ENCODE peak calls at places on chromosome 19, in seven cellular contexts. H is Panc1, T is fibroblast of lung, R is dorsolateral prefrontal cortex, I is esophagus muscularis mucosa, J is pancreas, S is mucosa of descending colon. E is an unnamed sample.

GRCh38 chr19:12913871-12914690 is 5.0 kb downstream of the SYCE2 start:
- DNase-seq in J (no peak), H (no peak), S (no peak), T (peak; percentile 43), I (no peak), R (no peak), E (no peak)

GRCh38 chr19:40543029-40543597 is 33.6 kb upstream of the SHKBP1 start:
- DNase-seq in R (no peak), S (no peak), I (no peak), T (no peak), H (no peak), J (no peak), E (no peak)

GRCh38 chr19:18385675-18386542 is at the start of gene GDF15:
- DNase-seq in H (no peak), R (no peak), I (peak; percentile 94), J (peak; percentile 96), S (peak; percentile 94), T (peak; percentile 87), E (peak; percentile 78)

GRCh38 chr19:40932008-40932959 is 50.3 kb upstream of the CYP2A7 start:
- DNase-seq in J (no peak), R (no peak), S (no peak), H (no peak), T (no peak), I (no peak), E (no peak)

GRCh38 chr19:33465371-33465770 is 56.2 kb downstream of the PEPD start:
- DNase-seq in S (no peak), J (no peak), I (no peak), T (no peak), H (no peak), R (no peak), E (no peak)

GRCh38 chr19:10270616-10271394 is at the start of gene ICAM1:
- DNase-seq in J (peak; percentile 56), I (peak; percentile 98), S (peak; percentile 93), H (no peak), R (no peak), T (peak; percentile 62), E (no peak)

GRCh38 chr19:18091217-18091608 is 4.5 kb upstream of the IL12RB1 start:
- DNase-seq in S (peak; percentile 90), H (no peak), J (no peak), R (no peak), T (no peak), I (no peak), E (no peak)

GRCh38 chr19:34676697-34677385 is at the start of gene SCGB2B2:
- DNase-seq in H (no peak), J (no peak), R (peak; percentile 89), T (no peak), S (peak; percentile 64), I (no peak), E (peak; percentile 24)

GRCh38 chr19:35140207-35140897 is 1.7 kb downstream of the FXYD1 start:
- DNase-seq in S (peak; percentile 56), R (no peak), H (no peak), I (no peak), J (peak; percentile 64), T (no peak), E (no peak)

GRCh38 chr19:1756705-1757445 is 3.6 kb downstream of the ONECUT3 start:
- DNase-seq in T (no peak), S (no peak), I (no peak), H (no peak), R (no peak), J (no peak), E (no peak)

GRCh38 chr19:29576043-29576442 is 30.0 kb upstream of the POP4 start:
- DNase-seq in I (no peak), T (peak; percentile 22), H (no peak), R (peak; percentile 78), S (no peak), J (no peak), E (no peak)

GRCh38 chr19:56837492-56837891 is 3.0 kb downstream of the PEG3 start:
- DNase-seq in J (peak; percentile 87), R (peak; percentile 85), S (peak; percentile 63), I (no peak), H (no peak), T (no peak), E (no peak)

GRCh38 chr19:1811472-1811894 is 593 bp downstream of the ATP8B3 start:
- DNase-seq in R (no peak), S (peak; percentile 85), T (peak; percentile 61), H (no peak), I (no peak), J (peak; percentile 92), E (no peak)

GRCh38 chr19:2014081-2014693 is 1.3 kb downstream of the BTBD2 start:
- DNase-seq in H (no peak), S (no peak), J (peak; percentile 60), T (no peak), I (no peak), R (no peak), E (no peak)

GRCh38 chr19:13430790-13431582 is 75.3 kb downstream of the CACNA1A start:
- DNase-seq in T (peak; percentile 36), R (peak; percentile 54), I (no peak), J (peak; percentile 36), H (peak; percentile 36), S (no peak), E (no peak)

GRCh38 chr19:2770055-2771013 is 12.7 kb downstream of the SGTA start:
- DNase-seq in H (no peak), J (no peak), I (no peak), R (no peak), S (no peak), T (peak; percentile 29), E (no peak)

GRCh38 chr19:40744554-40745401 is 5.5 kb downstream of the ACTMAP start:
- DNase-seq in T (no peak), R (no peak), S (no peak), H (no peak), I (no peak), J (no peak), E (no peak)

GRCh38 chr19:39432677-39433025 is 3.1 kb downstream of the RPS16 start:
- DNase-seq in J (no peak), I (no peak), T (no peak), S (peak; percentile 13), H (no peak), R (no peak), E (no peak)

GRCh38 chr19:13103961-13104847 is 1.5 kb upstream of the LYL1 start:
- DNase-seq in H (no peak), S (peak; percentile 92), I (no peak), R (peak; percentile 67), J (no peak), T (no peak), E (no peak)

GRCh38 chr19:46218160-46218559 is 11.4 kb upstream of the IGFL1 start:
- DNase-seq in R (no peak), I (no peak), J (no peak), T (peak; percentile 39), S (no peak), H (no peak), E (no peak)

GRCh38 chr19:3737487-3738205 is 23.8 kb downstream of the APBA3 start:
- DNase-seq in I (no peak), T (no peak), S (no peak), J (no peak), R (no peak), H (no peak), E (no peak)

GRCh38 chr19:31141301-31141700 is 207.9 kb downstream of the TSHZ3 start:
- DNase-seq in J (no peak), H (no peak), R (no peak), I (no peak), S (no peak), T (peak; percentile 49), E (no peak)
- TF ChIP-seq CTCF in J (no peak), H (no peak), R (no peak), I (no peak), S (no peak), T (no peak), E (no peak)

DNA sequence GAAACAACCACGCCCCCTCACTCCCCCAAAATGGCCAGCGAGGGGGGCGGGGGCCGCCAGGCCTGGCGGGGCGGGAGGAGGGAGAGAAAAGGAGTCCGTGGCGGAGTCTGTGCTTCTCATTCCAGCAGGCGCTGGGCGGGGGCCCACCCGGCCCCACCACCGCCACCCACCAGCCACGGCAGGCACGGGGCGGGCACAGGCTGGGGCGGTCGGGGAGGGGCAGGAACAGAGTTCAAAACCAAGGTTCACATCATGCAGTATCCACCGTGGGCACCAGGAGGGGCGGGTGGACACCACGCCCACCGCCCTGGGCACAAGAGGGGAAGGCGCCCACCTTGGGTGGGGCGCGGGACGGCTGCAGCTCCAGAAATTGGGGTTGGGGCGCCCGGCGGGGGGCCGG is 12.8 kb downstream of the DPF1 start:
- DNase-seq in S (no peak), R (no peak), J (no peak), I (no peak), T (no peak), H (no peak), E (no peak)
- H3K4me3 ChIP-seq in S (no peak overlapping the region), R (peak overlapping the region; percentile 56), J (no peak overlapping the region), I (peak overlapping the region; percentile 28), T (no peak overlapping the region), H (no peak overlapping the region), E (no peak overlapping the region)

DNA sequence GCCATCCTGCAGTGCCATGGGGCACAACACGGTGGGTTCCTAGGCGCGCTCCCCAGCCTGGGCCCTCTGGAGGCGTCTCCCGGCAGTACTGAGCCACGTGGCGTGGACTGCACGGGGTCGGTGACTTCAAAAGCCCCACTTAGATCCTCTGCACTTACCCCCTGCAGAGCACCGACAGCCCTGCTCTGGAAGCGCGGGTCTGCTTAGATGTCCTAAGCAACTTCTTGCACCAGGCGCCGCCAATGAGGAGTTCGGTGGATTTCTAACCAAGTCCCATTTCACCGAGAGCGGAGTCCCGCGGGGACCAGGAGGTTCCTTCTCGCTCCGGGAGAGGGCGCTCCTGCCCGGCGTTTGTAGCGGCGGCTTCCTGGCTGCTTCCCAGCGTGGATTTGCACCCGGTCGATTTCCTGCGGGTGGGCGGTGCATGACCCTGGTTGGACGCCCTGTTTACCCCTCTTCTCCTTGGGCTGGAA is 25.2 kb upstream of the ZNF845 start:
- DNase-seq in S (no peak), J (peak; percentile 23), R (peak; percentile 44), H (no peak), T (no peak), I (no peak), E (no peak)
- TF ChIP-seq CTCF in S (no peak), J (no peak), R (peak; percentile 72), H (peak; percentile 80), T (peak; percentile 23), I (peak; percentile 39), E (peak; percentile 50)

GRCh38 chr19:45215391-45216191 is 29.6 kb downstream of the EXOC3L2 start:
- DNase-seq in I (no peak), S (no peak), R (no peak), H (no peak), T (peak; percentile 9), J (peak; percentile 74), E (no peak)
- H3K4me3 ChIP-seq in I (no peak overlapping the region), S (no peak overlapping the region), R (no peak overlapping the region), H (no peak overlapping the region), T (no peak overlapping the region), J (peak overlapping the region; percentile 20), E (no peak overlapping the region)

GRCh38 chr19:51901860-51902259 is 3.0 kb downstream of the ZNF649 start:
- DNase-seq in I (no peak), J (no peak), R (no peak), T (no peak), H (no peak), S (no peak), E (no peak)

GRCh38 chr19:51903192-51903591 is 1.6 kb downstream of the ZNF649 start:
- DNase-seq in S (no peak), I (no peak), J (no peak), R (no peak), T (no peak), H (no peak), E (no peak)

GRCh38 chr19:51904331-51905165 is at the start of gene ZNF649:
- DNase-seq in J (peak; percentile 86), S (peak; percentile 86), T (peak; percentile 82), R (peak; percentile 86), I (peak; percentile 92), H (peak; percentile 24), E (peak; percentile 43)
- TF ChIP-seq CTCF in J (no peak), S (no peak), T (no peak), R (peak; percentile 47), I (no peak), H (peak; percentile 14), E (no peak)

E was measured in AG09309.